ENCODE peak calls at places on chromosomes 7 and 10, in seven cellular contexts. B is thyroid gland, K is PC-3, L is AG04450, N is adipocyte, C is foreskin keratinocyte, P is SJCRH30. R is an unnamed sample. For H3K27me3, the result is how much of the 10 kb centered on the place peaks cover.

GRCh38 chr10:26437637-26438461 is at the start of gene APBB1IP:
- DNase-seq in L (no peak), N (peak), C (peak), P (no peak), K (no peak), B (peak), R (no peak)

GRCh38 chr10:84335516-84335915 is 7.1 kb downstream of the CCSER2 start:
- DNase-seq in L (no peak), C (no peak), N (no peak), K (no peak), B (no peak), P (no peak), R (no peak)

GRCh38 chr7:92402920-92403759 is 44.1 kb upstream of the GATAD1 start:
- DNase-seq in N (peak), P (no peak), K (no peak), C (peak), B (no peak), L (no peak), R (peak)

GRCh38 chr10:86599729-86600128 is 54.6 kb upstream of the OPN4 start:
- DNase-seq in K (no peak), L (no peak), P (peak), C (no peak), B (no peak), N (no peak), R (no peak)

GRCh38 chr10:34109952-34110702 is 705.0 kb downstream of the PARD3 start:
- DNase-seq in B (no peak), N (no peak), L (peak), C (peak), K (peak), P (no peak), R (no peak)

GRCh38 chr10:103855424-103855823 is at the start of gene SH3PXD2A:
- DNase-seq in P (peak), C (no peak), K (peak), L (no peak), B (peak), N (peak), R (peak)

GRCh38 chr7:153452661-153453060 is 599.5 kb upstream of the DPP6 start:
- DNase-seq in K (no peak), P (no peak), L (no peak), N (no peak), B (no peak), C (no peak), R (no peak)

GRCh38 chr10:59830601-59831259 is 75.6 kb downstream of the CCDC6 start:
- DNase-seq in C (no peak), K (peak), B (peak), P (peak), L (peak), N (peak), R (peak)

GRCh38 chr10:14543048-14543903 is 212.6 kb upstream of the FRMD4A start:
- DNase-seq in L (no peak), C (no peak), B (peak), P (peak), K (no peak), N (no peak), R (no peak)

GRCh38 chr7:93697901-93698300 is 123.4 kb upstream of the CALCR start:
- DNase-seq in C (no peak), P (no peak), L (no peak), K (no peak), B (no peak), N (no peak), R (no peak)

GRCh38 chr10:84156768-84157167 is 16.8 kb upstream of the GPR15LG start:
- DNase-seq in K (no peak), P (no peak), C (no peak), L (no peak), N (peak), B (no peak), R (no peak)

GRCh38 chr10:119496282-119496681 is 46.2 kb downstream of the RGS10 start:
- DNase-seq in K (peak), C (no peak), P (no peak), N (no peak), L (no peak), B (no peak), R (no peak)

GRCh38 chr7:1144269-1144771 is 15.7 kb downstream of the ZFAND2A start:
- DNase-seq in N (no peak), P (peak), B (peak), K (peak), L (no peak), C (no peak), R (peak)

GRCh38 chr7:131897790-131898165 is 341.4 kb upstream of the PODXL start:
- DNase-seq in N (no peak), B (no peak), K (no peak), C (no peak), L (no peak), P (no peak), R (no peak)

GRCh38 chr10:4194231-4194630 is 409.2 kb upstream of the KLF6 start:
- DNase-seq in P (no peak), L (no peak), C (peak), B (no peak), K (peak), N (no peak), R (no peak)

GRCh38 chr10:4191354-4191753 is 406.3 kb upstream of the KLF6 start:
- DNase-seq in K (peak), B (no peak), P (no peak), N (no peak), C (peak), L (no peak), R (no peak)

GRCh38 chr10:4188406-4188805 is 403.4 kb upstream of the KLF6 start:
- DNase-seq in L (no peak), C (no peak), K (no peak), B (no peak), N (no peak), P (no peak), R (no peak)

GRCh38 chr10:4191894-4192293 is 406.9 kb upstream of the KLF6 start:
- DNase-seq in K (no peak), P (no peak), B (no peak), N (no peak), C (no peak), L (no peak), R (no peak)

DNA sequence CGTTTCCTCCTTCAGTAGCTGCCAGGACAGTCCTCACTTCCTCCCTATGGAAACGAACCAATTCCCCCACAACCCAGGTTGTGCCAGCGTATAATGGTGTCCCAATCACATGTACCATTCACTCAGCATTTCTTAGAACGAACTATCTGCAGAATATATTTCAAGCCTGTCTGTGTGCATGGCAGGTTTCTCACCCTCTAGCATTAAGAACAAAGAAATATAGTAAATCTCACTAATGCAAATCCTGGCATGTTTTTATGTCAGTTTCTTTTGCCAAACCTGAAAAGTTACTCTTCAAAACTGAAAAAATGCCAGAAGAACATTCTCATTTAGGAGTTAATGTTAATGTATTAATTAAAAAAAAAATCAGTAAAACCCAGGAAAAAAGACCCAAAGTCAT is 405.9 kb upstream of the KLF6 start:
- DNase-seq in P (no peak), K (no peak), B (no peak), C (no peak), N (no peak), L (no peak), R (no peak)
- H3K27me3 ChIP-seq in P (under half), K (under half), B (under half), C (under half), N (under half), L (under half), R (under half)

DNA sequence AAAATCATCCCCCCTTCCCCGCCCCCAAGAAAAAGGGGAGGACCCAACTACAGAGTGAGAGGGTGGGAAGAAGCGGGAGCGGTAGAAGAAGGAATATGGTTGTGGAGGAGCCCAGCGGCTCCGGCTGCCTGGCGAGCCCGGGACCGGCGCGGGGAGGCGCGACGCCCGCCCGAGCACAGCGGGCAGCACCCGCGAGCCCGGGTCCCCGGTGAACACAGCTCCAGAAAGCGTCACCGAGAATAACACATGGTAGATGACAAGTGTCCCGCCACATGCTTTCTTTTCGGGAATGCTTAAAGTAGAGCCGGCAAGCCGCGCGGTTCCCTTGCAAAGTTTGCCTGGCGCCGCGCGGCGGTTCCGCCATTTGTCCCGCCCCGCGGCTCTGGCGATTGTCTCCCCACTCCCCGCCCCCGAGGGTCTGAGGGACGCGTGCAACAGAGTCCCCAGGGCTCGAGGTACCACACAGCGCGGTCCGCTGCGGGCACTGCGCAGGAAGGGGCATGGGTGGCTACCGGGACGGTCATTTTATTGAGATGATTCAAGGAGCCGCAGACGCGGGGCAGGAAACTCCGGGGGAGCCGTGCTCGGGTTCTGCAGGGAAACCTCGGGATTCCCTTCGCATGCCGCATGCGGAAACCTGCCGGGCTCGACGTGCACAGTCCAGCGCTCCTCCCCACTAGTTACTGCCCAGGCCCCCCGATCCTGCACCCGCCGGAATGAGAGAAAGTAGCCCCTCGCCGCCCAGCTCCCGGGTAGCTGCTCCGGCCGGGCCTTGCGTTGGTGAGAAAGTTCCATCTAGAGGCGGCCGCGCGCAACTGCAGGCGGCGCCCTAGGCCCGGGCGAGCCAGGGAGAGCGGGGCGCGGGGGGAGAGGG is 785 bp upstream of the GRM8 start:
- DNase-seq in C (peak), K (peak), L (no peak), N (peak), P (peak), B (peak), R (peak)
- H3K27me3 ChIP-seq in C (half or more), K (under half), L (under half), N (half or more), P (under half), B (under half), R (under half)

GRCh38 chr10:36886303-36886891 is 239.0 kb upstream of the ANKRD30A start:
- DNase-seq in L (no peak), N (no peak), K (no peak), P (no peak), B (no peak), C (no peak), R (no peak)

GRCh38 chr10:36880898-36881297 is 244.5 kb upstream of the ANKRD30A start:
- DNase-seq in B (no peak), P (peak), C (peak), K (peak), L (peak), N (peak), R (no peak)

GRCh38 chr10:36888925-36889573 is 236.3 kb upstream of the ANKRD30A start:
- DNase-seq in C (peak), P (peak), B (peak), N (peak), L (no peak), K (peak), R (no peak)

GRCh38 chr10:36882781-36883180 is 242.6 kb upstream of the ANKRD30A start:
- DNase-seq in C (no peak), P (no peak), B (peak), K (no peak), L (no peak), N (no peak), R (no peak)

GRCh38 chr10:36885746-36886145 is 239.7 kb upstream of the ANKRD30A start:
- DNase-seq in B (no peak), C (no peak), K (no peak), P (no peak), L (no peak), N (no peak), R (no peak)
- H3K27me3 ChIP-seq in B (under half), C (under half), K (under half), P (under half), L (under half), N (under half), R (under half)

GRCh38 chr7:41900532-41900931 is 197.6 kb upstream of the INHBA start:
- DNase-seq in P (no peak), C (no peak), L (no peak), B (no peak), N (no peak), K (peak), R (no peak)
- H3K27me3 ChIP-seq in P (under half), C (under half), L (under half), B (under half), N (under half), K (under half), R (under half)